ENCODE peak calls at places on chromosome 2, in seven cellular contexts. B is fibroblast of lung, D is left ventricle myocardium inferior, F is lung, V is cardiac muscle cell, G is HepG2, L is sigmoid colon. C is an unnamed sample.

GRCh38 chr2:241810304-241811208 is 1.6 kb downstream of the NEU4 start:
- DNase-seq in D (peak; percentile 74), F (no peak), V (no peak), L (peak; percentile 59), G (no peak), B (no peak), C (no peak)

GRCh38 chr2:97751752-97752151 is 38.4 kb downstream of the ZAP70 start:
- DNase-seq in B (peak; percentile 39), D (peak; percentile 22), F (no peak), L (no peak), G (no peak), V (peak; percentile 51), C (no peak)

GRCh38 chr2:17558878-17559277 is 18.4 kb downstream of the VSNL1 start:
- DNase-seq in F (no peak), L (no peak), G (no peak), V (no peak), B (no peak), D (no peak), C (no peak)

GRCh38 chr2:73089270-73090030 is 17.9 kb upstream of the SFXN5 start:
- DNase-seq in V (no peak), B (peak; percentile 96), G (peak; percentile 70), L (no peak), F (peak; percentile 66), D (peak; percentile 43), C (no peak)

GRCh38 chr2:8392098-8392844 is 289.6 kb upstream of the ID2 start:
- DNase-seq in D (no peak), G (no peak), L (no peak), F (no peak), B (no peak), V (no peak), C (no peak)

GRCh38 chr2:45684756-45685155 is 33.3 kb downstream of the PRKCE start:
- DNase-seq in D (no peak), F (no peak), L (no peak), G (no peak), V (no peak), B (no peak), C (no peak)

GRCh38 chr2:25981596-25982272 is 563 bp downstream of the KIF3C start:
- DNase-seq in V (peak; percentile 39), L (no peak), G (no peak), D (no peak), F (no peak), B (peak; percentile 15), C (no peak)

GRCh38 chr2:216664593-216665034 is 30.7 kb downstream of the IGFBP5 start:
- DNase-seq in V (no peak), L (no peak), F (no peak), G (no peak), D (no peak), B (no peak), C (peak; percentile 35)

GRCh38 chr2:43073373-43073772 is 153.0 kb downstream of the ZFP36L2 start:
- DNase-seq in D (peak; percentile 70), L (no peak), V (peak; percentile 55), B (peak; percentile 92), F (peak; percentile 59), G (no peak), C (peak; percentile 82)

GRCh38 chr2:46379213-46380037 is 82.2 kb downstream of the EPAS1 start:
- DNase-seq in G (no peak), B (peak; percentile 95), L (no peak), D (no peak), F (no peak), V (peak; percentile 35), C (no peak)

GRCh38 chr2:150007815-150008430 is 420.3 kb upstream of the MMADHC start:
- DNase-seq in B (no peak), L (no peak), F (no peak), D (no peak), G (no peak), V (no peak), C (no peak)

GRCh38 chr2:235944591-235944990 is 223.6 kb downstream of the GBX2 start:
- DNase-seq in V (no peak), F (no peak), G (no peak), L (peak; percentile 9), D (no peak), B (no peak), C (no peak)

GRCh38 chr2:192628017-192628416 is 433.3 kb upstream of the TMEFF2 start:
- DNase-seq in D (no peak), L (no peak), F (no peak), B (no peak), G (no peak), V (no peak), C (no peak)

GRCh38 chr2:10305254-10305635 is 2.5 kb downstream of the HPCAL1 start:
- DNase-seq in B (peak; percentile 42), L (no peak), V (no peak), D (no peak), F (no peak), G (no peak), C (peak; percentile 52)

GRCh38 chr2:53252115-53252514 is 515.5 kb upstream of the CHAC2 start:
- DNase-seq in L (no peak), D (no peak), B (no peak), V (no peak), G (no peak), F (no peak), C (no peak)

DNA sequence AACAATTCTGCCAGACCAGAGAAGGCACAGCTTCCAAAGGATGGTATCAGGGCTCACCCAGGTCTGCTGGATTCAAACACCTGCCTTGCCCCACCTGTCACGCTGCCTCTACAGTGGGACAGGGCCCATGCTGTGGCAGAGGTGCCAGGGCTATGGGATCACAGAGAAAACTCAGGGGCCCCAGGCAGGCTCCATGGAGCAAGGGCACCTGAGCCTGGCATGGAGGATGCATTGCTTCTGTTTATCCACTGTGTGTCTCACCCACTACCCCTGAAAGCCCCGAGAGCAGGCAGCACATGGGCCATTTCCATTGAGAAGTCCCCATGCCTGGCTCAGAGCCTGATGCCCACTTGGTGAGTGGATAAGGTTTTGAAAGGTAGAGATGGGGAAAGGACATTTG is 76.0 kb downstream of the TNS1 start:
- DNase-seq in L (no peak), F (no peak), V (no peak), B (no peak), G (no peak), D (no peak), C (no peak)
- H3K4me1 ChIP-seq in L (peaks cover 100% of the 10 kb centered on the region), F (peaks cover 51% of the 10 kb centered on the region), V (peaks cover 28% of the 10 kb centered on the region), B (peaks cover 38% of the 10 kb centered on the region), G (peaks cover 55% of the 10 kb centered on the region), D (peaks cover 100% of the 10 kb centered on the region), C (no peaks in the 10 kb centered on the region)

GRCh38 chr2:200939832-200940231 is 23.6 kb downstream of the ORC2 start:
- DNase-seq in F (no peak), G (no peak), L (no peak), B (no peak), V (no peak), D (no peak), C (no peak)

GRCh38 chr2:200945395-200945729 is 18.1 kb downstream of the ORC2 start:
- DNase-seq in L (no peak), D (no peak), V (no peak), F (no peak), G (no peak), B (no peak), C (no peak)

GRCh38 chr2:200944467-200945394 is 18.7 kb downstream of the ORC2 start:
- DNase-seq in G (peak; percentile 82), B (peak; percentile 96), L (no peak), D (no peak), V (no peak), F (no peak), C (peak; percentile 64)

GRCh38 chr2:200943527-200944120 is 19.8 kb downstream of the ORC2 start:
- DNase-seq in D (no peak), F (no peak), V (no peak), G (no peak), L (no peak), B (no peak), C (no peak)
- H3K27ac ChIP-seq in D (no peak overlapping the region), F (no peak overlapping the region), V (no peak overlapping the region), G (no peak overlapping the region), L (no peak overlapping the region), B (no peak overlapping the region), C (no peak overlapping the region)

GRCh38 chr2:222287862-222288479 is 10.8 kb downstream of the PAX3 start:
- DNase-seq in D (no peak), B (no peak), G (no peak), F (no peak), V (no peak), L (no peak), C (no peak)

GRCh38 chr2:222289280-222290250 is 9.2 kb downstream of the PAX3 start:
- DNase-seq in G (no peak), F (no peak), V (no peak), B (no peak), L (no peak), D (no peak), C (no peak)

GRCh38 chr2:222290371-222290690 is 8.5 kb downstream of the PAX3 start:
- DNase-seq in B (no peak), L (no peak), D (no peak), V (no peak), F (no peak), G (no peak), C (no peak)

GRCh38 chr2:222290691-222291484 is 7.9 kb downstream of the PAX3 start:
- DNase-seq in L (no peak), B (no peak), V (peak; percentile 74), D (no peak), G (no peak), F (no peak), C (no peak)

GRCh38 chr2:222288590-222289279 is 10.1 kb downstream of the PAX3 start:
- DNase-seq in G (no peak), L (no peak), V (no peak), D (no peak), B (no peak), F (no peak), C (no peak)
- H3K4me3 ChIP-seq in G (no peak overlapping the region), L (no peak overlapping the region), V (no peak overlapping the region), D (no peak overlapping the region), B (no peak overlapping the region), F (no peak overlapping the region), C (no peak overlapping the region)

GRCh38 chr2:232322560-232323327 is 55.8 kb upstream of the ALPP start:
- DNase-seq in V (no peak), L (peak; percentile 47), F (no peak), G (no peak), B (no peak), D (no peak), C (no peak)
- H3K4me1 ChIP-seq in V (no peaks in the 10 kb centered on the region), L (no peaks in the 10 kb centered on the region), F (no peaks in the 10 kb centered on the region), G (peaks cover 8% of the 10 kb centered on the region), B (no peaks in the 10 kb centered on the region), D (peaks cover 6% of the 10 kb centered on the region), C (no peaks in the 10 kb centered on the region)